ENCODE peak calls at places on chromosome 6, in eight cellular contexts. R is stomach, T is transverse colon, S is ovary, W is A549, G is upper lobe of left lung, Y is HepG2, P is sigmoid colon. O is an unnamed sample.

GRCh38 chr6:110217255-110217654 is 37.0 kb downstream of the CDC40 start:
- DNase-seq in R (no peak), T (no peak), S (no peak), W (no peak), G (no peak), Y (no peak), P (no peak), O (no peak)

GRCh38 chr6:83008631-83009030 is 57.0 kb downstream of the UBE3D start:
- DNase-seq in R (no peak), T (no peak), S (no peak), W (peak; percentile 12), G (no peak), Y (no peak), P (no peak), O (no peak)

GRCh38 chr6:43052842-43053544 is 658 bp downstream of the CUL7 start:
- DNase-seq in R (no peak), T (peak; percentile 21), S (peak; percentile 56), W (peak; percentile 17), G (peak; percentile 35), Y (no peak), P (no peak), O (peak; percentile 19)

GRCh38 chr6:154500769-154501171 is 9.7 kb downstream of the CNKSR3 start:
- DNase-seq in R (no peak), T (no peak), S (no peak), W (no peak), G (no peak), Y (peak; percentile 66), P (no peak), O (no peak)

GRCh38 chr6:4381379-4381778 is 246.0 kb upstream of the ECI2 start:
- DNase-seq in R (no peak), T (no peak), S (no peak), W (no peak), G (no peak), Y (no peak), P (no peak), O (no peak)

GRCh38 chr6:135935951-135936601 is 84.6 kb downstream of the PDE7B start:
- DNase-seq in R (no peak), T (no peak), S (no peak), W (peak; percentile 78), G (no peak), Y (no peak), P (no peak), O (no peak)

GRCh38 chr6:141562801-141563763 is 569.6 kb upstream of the GJE1 start:
- DNase-seq in R (peak; percentile 53), T (peak; percentile 49), S (peak; percentile 67), W (peak; percentile 69), G (peak; percentile 45), Y (peak; percentile 74), P (peak; percentile 68), O (peak; percentile 38)

GRCh38 chr6:106799008-106799952 is 169.9 kb downstream of the QRSL1 start:
- DNase-seq in R (no peak), T (no peak), S (no peak), W (peak; percentile 47), G (no peak), Y (peak; percentile 77), P (no peak), O (no peak)

GRCh38 chr6:26305097-26305841 is 59.7 kb upstream of the BTN3A2 start:
- DNase-seq in R (peak; percentile 44), T (peak; percentile 58), S (peak; percentile 78), W (peak; percentile 87), G (peak; percentile 50), Y (peak; percentile 77), P (peak; percentile 84), O (no peak)

GRCh38 chr6:147970970-147971369 is 371.7 kb upstream of the SASH1 start:
- DNase-seq in R (no peak), T (no peak), S (no peak), W (no peak), G (no peak), Y (peak; percentile 12), P (no peak), O (no peak)

GRCh38 chr6:7165002-7165735 is 57.4 kb downstream of the RREB1 start:
- DNase-seq in R (peak; percentile 63), T (no peak), S (no peak), W (no peak), G (no peak), Y (peak; percentile 94), P (no peak), O (no peak)

GRCh38 chr6:14664616-14665315 is 547.2 kb downstream of the CD83 start:
- DNase-seq in R (no peak), T (no peak), S (no peak), W (no peak), G (no peak), Y (no peak), P (no peak), O (no peak)

GRCh38 chr6:125486881-125487280 is 185.1 kb upstream of the HDDC2 start:
- DNase-seq in R (no peak), T (no peak), S (no peak), W (no peak), G (no peak), Y (no peak), P (no peak), O (no peak)

GRCh38 chr6:139336488-139336887 is 38.0 kb downstream of the CITED2 start:
- DNase-seq in R (peak; percentile 50), T (peak; percentile 26), S (peak; percentile 33), W (no peak), G (no peak), Y (no peak), P (no peak), O (no peak)

GRCh38 chr6:77298298-77298697 is 165.0 kb downstream of the HTR1B start:
- DNase-seq in R (no peak), T (no peak), S (no peak), W (peak; percentile 80), G (no peak), Y (no peak), P (no peak), O (no peak)

GRCh38 chr6:166540631-166541331 is 45.7 kb downstream of the RAMACL start:
- DNase-seq in R (peak; percentile 28), T (peak; percentile 30), S (no peak), W (no peak), G (no peak), Y (no peak), P (no peak), O (no peak)

GRCh38 chr6:135481786-135482369 is 15.7 kb downstream of the AHI1 start:
- DNase-seq in R (no peak), T (no peak), S (no peak), W (no peak), G (no peak), Y (no peak), P (no peak), O (no peak)

GRCh38 chr6:158230967-158231550 is 62.9 kb downstream of the GTF2H5 start:
- DNase-seq in R (no peak), T (no peak), S (no peak), W (no peak), G (no peak), Y (no peak), P (no peak), O (no peak)

GRCh38 chr6:158223926-158224325 is 55.8 kb downstream of the GTF2H5 start:
- DNase-seq in R (no peak), T (no peak), S (no peak), W (no peak), G (no peak), Y (no peak), P (no peak), O (no peak)

GRCh38 chr6:158225767-158226166 is 57.6 kb downstream of the GTF2H5 start:
- DNase-seq in R (no peak), T (no peak), S (no peak), W (no peak), G (no peak), Y (no peak), P (no peak), O (no peak)

GRCh38 chr6:158229823-158230222 is 61.7 kb downstream of the GTF2H5 start:
- DNase-seq in R (no peak), T (no peak), S (no peak), W (no peak), G (no peak), Y (no peak), P (no peak), O (no peak)

GRCh38 chr6:158226655-158227512 is 58.7 kb downstream of the GTF2H5 start:
- DNase-seq in R (no peak), T (peak; percentile 41), S (no peak), W (no peak), G (no peak), Y (peak; percentile 37), P (no peak), O (no peak)
- TF ChIP-seq CTCF in R (no peak), T (peak; percentile 25), S (no peak), W (no peak), G (no peak), Y (peak; percentile 73), P (no peak), O (no peak)

GRCh38 chr6:132750455-132751248 is 7.1 kb downstream of the VNN2 start:
- DNase-seq in R (no peak), T (no peak), S (no peak), W (no peak), G (no peak), Y (no peak), P (no peak), O (no peak)
- TF ChIP-seq EP300 in R (no peak), T (no peak), S (no peak), W (no peak), G (no peak), Y (no peak), P (no peak), O (no peak)

GRCh38 chr6:46327769-46328168 is 157.0 kb upstream of the ENPP5 start:
- DNase-seq in R (no peak), T (peak; percentile 21), S (no peak), W (no peak), G (no peak), Y (no peak), P (no peak), O (no peak)
- H3K27ac ChIP-seq in R (no peak overlapping the region), T (no peak overlapping the region), S (no peak overlapping the region), W (no peak overlapping the region), G (no peak overlapping the region), Y (no peak overlapping the region), P (peak overlapping the region; percentile 1), O (no peak overlapping the region)

GRCh38 chr6:33176906-33177305 is 15.4 kb downstream of the COL11A2 start:
- DNase-seq in R (no peak), T (no peak), S (no peak), W (no peak), G (no peak), Y (no peak), P (no peak), O (no peak)

GRCh38 chr6:33173228-33174180 is 18.8 kb downstream of the COL11A2 start:
- DNase-seq in R (no peak), T (no peak), S (no peak), W (no peak), G (no peak), Y (no peak), P (no peak), O (no peak)

GRCh38 chr6:33177552-33178446 is 14.5 kb downstream of the COL11A2 start:
- DNase-seq in R (no peak), T (no peak), S (peak; percentile 10), W (no peak), G (no peak), Y (no peak), P (no peak), O (no peak)

GRCh38 chr6:33174784-33175183 is 17.5 kb downstream of the COL11A2 start:
- DNase-seq in R (no peak), T (no peak), S (peak; percentile 10), W (no peak), G (no peak), Y (no peak), P (no peak), O (no peak)

GRCh38 chr6:33175436-33176069 is 16.7 kb downstream of the COL11A2 start:
- DNase-seq in R (no peak), T (no peak), S (no peak), W (no peak), G (no peak), Y (peak; percentile 22), P (no peak), O (no peak)
- TF ChIP-seq CTCF in R (no peak), T (no peak), S (no peak), W (no peak), G (no peak), Y (peak; percentile 66), P (no peak), O (no peak)